ENCODE peak calls at places on chromosomes 16 and 17, in seven cellular contexts. Z, W, P, Q, S, A and R are unnamed samples.

GRCh38 chr16:72946063-72946462 is 101.9 kb downstream of the ZFHX3 start:
- DNase-seq in S (no peak), W (no peak), Q (no peak), A (no peak), P (no peak), Z (no peak), R (no peak)

GRCh38 chr16:11587643-11588247 is 1.0 kb upstream of the LITAF start:
- DNase-seq in A (no peak), Z (no peak), W (no peak), P (no peak), S (no peak), Q (no peak), R (peak)

GRCh38 chr17:64216030-64216384 is 47.1 kb downstream of the TEX2 start:
- DNase-seq in S (no peak), W (no peak), P (no peak), A (peak), Z (no peak), Q (no peak), R (no peak)

GRCh38 chr16:15960124-15960971 is 10.9 kb downstream of the ABCC1 start:
- DNase-seq in S (no peak), Z (no peak), P (no peak), Q (no peak), A (no peak), W (no peak), R (no peak)

GRCh38 chr16:89133457-89134127 is 38.0 kb upstream of the CDH15 start:
- DNase-seq in P (no peak), Q (no peak), Z (no peak), W (no peak), S (no peak), A (no peak), R (no peak)

GRCh38 chr17:57999496-58000017 is 7.5 kb downstream of the SRSF1 start:
- DNase-seq in A (peak), S (no peak), W (no peak), P (no peak), Z (no peak), Q (peak), R (no peak)

GRCh38 chr16:4936991-4937781 is at the start of gene PPL:
- DNase-seq in A (no peak), S (no peak), P (no peak), W (peak), Z (peak), Q (peak), R (no peak)

GRCh38 chr17:57534863-57535651 is 210.0 kb downstream of the CCDC182 start:
- DNase-seq in W (no peak), A (no peak), Z (no peak), P (no peak), S (no peak), Q (no peak), R (no peak)

GRCh38 chr17:17848311-17848710 is 11.5 kb upstream of the SREBF1 start:
- DNase-seq in Z (no peak), P (no peak), S (no peak), W (no peak), Q (no peak), A (no peak), R (no peak)

GRCh38 chr16:4172070-4172469 is 55.8 kb upstream of the ADCY9 start:
- DNase-seq in A (peak), Q (no peak), P (no peak), S (no peak), W (no peak), Z (no peak), R (no peak)

GRCh38 chr16:77951788-77952187 is 70.6 kb upstream of the CLEC3A start:
- DNase-seq in W (no peak), Z (peak), Q (peak), A (no peak), P (no peak), S (no peak), R (no peak)